ENCODE peak calls at places on chromosome 11, in seven cellular contexts. G is HuH-7.5, K is aorta, L is GM12891, O is Karpas-422, X is substantia nigra, P is fibroblast of pulmonary artery. A is an unnamed sample.

GRCh38 chr11:14373941-14374646 is 15.1 kb upstream of the RRAS2 start:
- DNase-seq in G (peak; percentile 26), K (peak; percentile 83), L (no peak), O (no peak), X (no peak), P (peak; percentile 76), A (no peak)

GRCh38 chr11:36750349-36750748 is 152.3 kb upstream of the RAG2 start:
- DNase-seq in G (no peak), K (no peak), L (no peak), O (no peak), X (no peak), P (no peak), A (no peak)

GRCh38 chr11:68659158-68659921 is 25.0 kb upstream of the GAL start:
- DNase-seq in G (no peak), K (peak; percentile 68), L (no peak), O (no peak), X (peak; percentile 2), P (peak; percentile 98), A (no peak)

GRCh38 chr11:10564692-10565318 is 3.7 kb downstream of the LYVE1 start:
- DNase-seq in G (no peak), K (no peak), L (no peak), O (no peak), X (no peak), P (peak; percentile 53), A (no peak)

GRCh38 chr11:115527534-115528125 is 23.4 kb upstream of the CADM1 start:
- DNase-seq in G (no peak), K (no peak), L (no peak), O (no peak), X (no peak), P (no peak), A (no peak)

GRCh38 chr11:110728476-110728875 is 16.2 kb upstream of the ARHGAP20 start:
- DNase-seq in G (no peak), K (no peak), L (no peak), O (no peak), X (no peak), P (no peak), A (no peak)

GRCh38 chr11:1862588-1863351 is 9.9 kb downstream of the LSP1 start:
- DNase-seq in G (no peak), K (no peak), L (no peak), O (no peak), X (no peak), P (peak; percentile 21), A (no peak)

GRCh38 chr11:66910669-66911068 is 47.5 kb downstream of the PC start:
- DNase-seq in G (no peak), K (no peak), L (no peak), O (no peak), X (no peak), P (no peak), A (no peak)

GRCh38 chr11:97092823-97093222 is 703.0 kb downstream of the JRKL start:
- DNase-seq in G (no peak), K (no peak), L (no peak), O (no peak), X (no peak), P (no peak), A (no peak)

GRCh38 chr11:15940462-15941205 is 415.7 kb downstream of the SOX6 start:
- DNase-seq in G (no peak), K (no peak), L (no peak), O (no peak), X (no peak), P (no peak), A (no peak)

GRCh38 chr11:24391165-24391564 is 105.7 kb upstream of the LUZP2 start:
- DNase-seq in G (no peak), K (no peak), L (no peak), O (no peak), X (no peak), P (peak; percentile 69), A (no peak)

GRCh38 chr11:63839508-63840355 is 822 bp downstream of the MARK2 start:
- DNase-seq in G (no peak), K (peak; percentile 66), L (no peak), O (peak; percentile 82), X (no peak), P (no peak), A (no peak)

GRCh38 chr11:60936467-60937143 is 12.3 kb downstream of the TMEM132A start:
- DNase-seq in G (no peak), K (no peak), L (no peak), O (no peak), X (no peak), P (no peak), A (no peak)

GRCh38 chr11:104781719-104782376 is 116.4 kb downstream of the CASP12 start:
- DNase-seq in G (no peak), K (no peak), L (no peak), O (no peak), X (no peak), P (no peak), A (no peak)

GRCh38 chr11:128610765-128611617 is 23.6 kb upstream of the ETS1 start:
- DNase-seq in G (no peak), K (no peak), L (no peak), O (peak; percentile 95), X (no peak), P (no peak), A (no peak)

A was measured in caudate nucleus.